ENCODE peak calls at places on chromosomes 1 and 21, in seven cellular contexts. Y is Daoy, I is RPMI7951, D is LHCN-M2, K is colonic mucosa, O is EL, W is head of caudate nucleus. F is an unnamed sample.

GRCh38 chr1:114820392-114820791 is 34.3 kb upstream of the SYCP1 start:
- DNase-seq in Y (no peak), I (no peak), D (no peak), K (no peak), O (no peak), W (no peak), F (no peak)

GRCh38 chr1:6280761-6281451 is 20.0 kb upstream of the GPR153 start:
- DNase-seq in Y (no peak), I (peak; percentile 63), D (peak; percentile 31), K (no peak), O (no peak), W (no peak), F (no peak)

GRCh38 chr1:226444901-226445300 is 37.0 kb upstream of the PARP1 start:
- DNase-seq in Y (no peak), I (no peak), D (no peak), K (peak; percentile 24), O (no peak), W (no peak), F (no peak)

GRCh38 chr1:236280438-236281285 is 1.1 kb downstream of the ERO1B start:
- DNase-seq in Y (no peak), I (no peak), D (no peak), K (peak; percentile 23), O (peak; percentile 2), W (peak; percentile 15), F (peak; percentile 30)

GRCh38 chr1:154148787-154149186 is 6.1 kb downstream of the NUP210L start:
- DNase-seq in Y (no peak), I (no peak), D (peak; percentile 67), K (no peak), O (no peak), W (no peak), F (no peak)

GRCh38 chr1:160080381-160081100 is 797 bp upstream of the KCNJ9 start:
- DNase-seq in Y (no peak), I (no peak), D (peak; percentile 21), K (no peak), O (no peak), W (no peak), F (peak; percentile 81)

GRCh38 chr21:44012474-44013379 is 618 bp downstream of the TRAPPC10 start:
- DNase-seq in Y (peak; percentile 51), I (peak; percentile 18), D (peak; percentile 38), K (peak; percentile 85), O (peak; percentile 28), W (peak; percentile 48), F (peak; percentile 61)

GRCh38 chr1:209585672-209586071 is 2.2 kb downstream of the CAMK1G start:
- DNase-seq in Y (no peak), I (peak; percentile 65), D (no peak), K (peak; percentile 23), O (peak; percentile 61), W (peak; percentile 79), F (peak; percentile 42)

GRCh38 chr1:193181526-193181925 is 4.9 kb downstream of the B3GALT2 start:
- DNase-seq in Y (no peak), I (no peak), D (no peak), K (no peak), O (peak; percentile 4), W (no peak), F (no peak)

GRCh38 chr1:222167111-222167510 is 380.8 kb downstream of the HHIPL2 start:
- DNase-seq in Y (peak; percentile 91), I (peak; percentile 97), D (peak; percentile 100), K (peak; percentile 37), O (peak; percentile 97), W (no peak), F (peak; percentile 47)

GRCh38 chr1:101136739-101137138 is 100.1 kb upstream of the S1PR1 start:
- DNase-seq in Y (peak; percentile 21), I (peak; percentile 17), D (peak; percentile 37), K (no peak), O (peak; percentile 34), W (no peak), F (no peak)

GRCh38 chr1:156262461-156263287 is 14.8 kb upstream of the PAQR6 start:
- DNase-seq in Y (peak; percentile 86), I (peak; percentile 90), D (peak; percentile 86), K (no peak), O (peak; percentile 85), W (no peak), F (peak; percentile 51)

GRCh38 chr1:99849413-99849743 is 783 bp upstream of the AGL start:
- DNase-seq in Y (no peak), I (peak; percentile 15), D (peak; percentile 8), K (peak; percentile 23), O (peak; percentile 3), W (no peak), F (peak; percentile 41)

GRCh38 chr1:207619833-207620572 is 24.9 kb upstream of the CR1L start:
- DNase-seq in Y (peak; percentile 13), I (peak; percentile 47), D (peak; percentile 50), K (no peak), O (peak; percentile 52), W (no peak), F (peak; percentile 57)

GRCh38 chr21:35508389-35508888 is 459.3 kb upstream of the RUNX1 start:
- DNase-seq in Y (peak; percentile 70), I (peak; percentile 93), D (peak; percentile 91), K (peak; percentile 54), O (peak; percentile 78), W (peak; percentile 42), F (peak; percentile 90)

GRCh38 chr1:89699451-89699986 is 66.6 kb downstream of the LRRC8C start:
- DNase-seq in Y (no peak), I (no peak), D (no peak), K (no peak), O (no peak), W (no peak), F (no peak)